ENCODE peak calls at places on chromosome 16, in ten cellular contexts. C, Z, I, H, D, R, O, M, Q and B are unnamed samples.

GRCh38 chr16:27228036-27228435 is 24.7 kb downstream of the KDM8 start:
- DNase-seq in O (no peak), C (no peak), R (no peak), I (no peak), D (no peak), Q (no peak), H (peak), Z (no peak), M (peak), B (no peak)

GRCh38 chr16:66878067-66878466 is 2.2 kb upstream of the PDP2 start:
- DNase-seq in R (no peak), D (no peak), H (no peak), C (no peak), M (no peak), O (no peak), I (no peak), Q (no peak), Z (no peak), B (no peak)

GRCh38 chr16:49440156-49441065 is 66.8 kb downstream of the C16orf78 start:
- DNase-seq in Q (no peak), C (no peak), R (no peak), O (no peak), I (no peak), H (peak), D (no peak), Z (no peak), M (no peak), B (no peak)

GRCh38 chr16:68084504-68085258 is 489 bp upstream of the NFATC3 start:
- DNase-seq in C (peak), M (peak), H (peak), I (peak), R (peak), D (peak), Q (peak), O (peak), Z (peak), B (peak)

GRCh38 chr16:86783626-86784266 is 205.4 kb downstream of the FOXL1 start:
- DNase-seq in H (no peak), M (no peak), Z (no peak), Q (no peak), R (no peak), O (no peak), D (no peak), C (peak), I (no peak), B (peak)

GRCh38 chr16:58026705-58027340 is 1.3 kb downstream of the MMP15 start:
- DNase-seq in O (no peak), D (no peak), I (peak), M (no peak), Z (no peak), C (peak), R (no peak), Q (no peak), H (peak), B (no peak)

GRCh38 chr16:29686740-29687327 is 7.9 kb downstream of the QPRT start:
- DNase-seq in Z (no peak), I (no peak), O (no peak), Q (no peak), H (no peak), C (no peak), D (no peak), R (no peak), M (no peak), B (no peak)

GRCh38 chr16:13982446-13982845 is 62.5 kb downstream of the ERCC4 start:
- DNase-seq in M (no peak), R (no peak), Z (no peak), H (no peak), Q (no peak), C (no peak), D (no peak), O (no peak), I (no peak), B (no peak)

GRCh38 chr16:18800674-18801196 is 614 bp downstream of the ARL6IP1 start:
- DNase-seq in Q (no peak), M (no peak), C (no peak), D (no peak), H (no peak), R (no peak), O (no peak), Z (peak), I (peak), B (no peak)

GRCh38 chr16:84950906-84951305 is 60.4 kb downstream of the ZDHHC7 start:
- DNase-seq in M (no peak), H (no peak), I (no peak), O (no peak), R (no peak), Q (peak), Z (no peak), C (no peak), D (no peak), B (no peak)

GRCh38 chr16:51134269-51134812 is 16.7 kb downstream of the SALL1 start:
- DNase-seq in C (no peak), H (no peak), I (no peak), O (no peak), M (no peak), Q (no peak), R (no peak), Z (no peak), D (no peak), B (no peak)

GRCh38 chr16:86522639-86523038 is 12.3 kb downstream of the FOXF1 start:
- DNase-seq in Q (no peak), I (no peak), D (no peak), H (peak), R (no peak), O (no peak), C (no peak), M (peak), Z (no peak), B (no peak)

GRCh38 chr16:6690741-6691140 is 641.9 kb upstream of the RBFOX1 start:
- DNase-seq in Z (no peak), M (no peak), D (no peak), O (no peak), H (no peak), C (no peak), R (no peak), Q (no peak), I (no peak), B (no peak)

GRCh38 chr16:68298907-68299515 is 11.7 kb downstream of the SLC7A6OS start:
- DNase-seq in I (peak), Z (no peak), C (peak), Q (no peak), O (no peak), M (no peak), H (no peak), D (peak), R (peak), B (no peak)

GRCh38 chr16:70159355-70160348 is 13.9 kb upstream of the CLEC18C start:
- DNase-seq in C (no peak), O (no peak), R (no peak), M (no peak), H (peak), I (no peak), Z (peak), Q (no peak), D (peak), B (no peak)

GRCh38 chr16:88799569-88800276 is 3.9 kb upstream of the CDT1 start:
- DNase-seq in M (no peak), C (no peak), I (peak), R (no peak), Q (no peak), O (no peak), Z (no peak), H (no peak), D (no peak), B (no peak)
- H3K27ac ChIP-seq in M (no peak), C (no peak), I (no peak), R (no peak), Q (no peak), O (no peak), Z (no peak), H (no peak), D (no peak), B (no peak)

DNA sequence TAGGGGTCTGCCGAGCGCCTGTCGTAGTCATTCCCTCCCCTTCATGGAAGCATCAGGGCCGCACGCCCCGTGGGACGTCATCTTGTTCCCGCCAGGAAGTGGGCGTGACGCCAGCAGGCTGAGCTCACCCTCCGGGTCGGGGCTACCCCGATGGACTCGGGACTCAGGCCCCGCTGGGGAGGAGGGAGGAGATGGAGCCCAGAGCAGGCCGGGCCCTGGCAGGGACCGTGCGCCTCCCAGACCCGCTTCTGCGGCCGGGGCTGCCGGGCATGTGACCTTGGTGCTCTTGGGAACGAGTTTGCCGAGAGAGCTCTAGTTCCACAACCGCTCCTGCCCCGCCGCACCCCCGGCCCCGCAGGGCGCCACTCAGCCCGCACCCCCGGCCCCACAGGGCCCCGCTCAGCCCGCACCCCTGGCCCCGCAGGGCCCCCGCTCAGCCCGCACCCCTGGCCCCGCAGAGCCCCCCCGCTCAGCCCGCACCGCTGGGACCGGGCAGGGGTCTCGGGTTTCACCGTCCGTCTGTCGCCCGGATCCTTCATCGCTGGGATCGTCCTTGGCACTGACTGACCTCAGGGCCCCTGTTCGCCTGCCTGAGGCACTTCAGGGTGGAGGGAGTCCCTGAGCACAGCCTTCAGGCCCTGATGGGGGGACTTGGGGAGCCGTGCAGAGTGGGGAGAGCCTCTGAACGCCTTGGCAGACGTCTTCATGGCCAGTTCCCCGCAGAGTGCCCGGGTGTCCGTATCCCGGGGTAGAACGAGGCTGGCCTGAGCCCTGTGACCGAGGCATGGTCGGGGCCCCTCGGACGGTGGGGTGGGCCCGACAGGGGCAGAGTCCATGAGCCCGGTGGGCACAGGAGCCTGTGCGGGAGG is 5.8 kb downstream of the CACNA1H start:
- DNase-seq in Z (no peak), D (peak), I (peak), M (peak), H (no peak), C (no peak), R (no peak), Q (no peak), O (peak), B (no peak)
- TF ChIP-seq POLR2A in Z (no peak), D (no peak), I (peak), M (no peak), H (no peak), C (no peak), R (no peak), Q (no peak), O (no peak), B (no peak)

DNA sequence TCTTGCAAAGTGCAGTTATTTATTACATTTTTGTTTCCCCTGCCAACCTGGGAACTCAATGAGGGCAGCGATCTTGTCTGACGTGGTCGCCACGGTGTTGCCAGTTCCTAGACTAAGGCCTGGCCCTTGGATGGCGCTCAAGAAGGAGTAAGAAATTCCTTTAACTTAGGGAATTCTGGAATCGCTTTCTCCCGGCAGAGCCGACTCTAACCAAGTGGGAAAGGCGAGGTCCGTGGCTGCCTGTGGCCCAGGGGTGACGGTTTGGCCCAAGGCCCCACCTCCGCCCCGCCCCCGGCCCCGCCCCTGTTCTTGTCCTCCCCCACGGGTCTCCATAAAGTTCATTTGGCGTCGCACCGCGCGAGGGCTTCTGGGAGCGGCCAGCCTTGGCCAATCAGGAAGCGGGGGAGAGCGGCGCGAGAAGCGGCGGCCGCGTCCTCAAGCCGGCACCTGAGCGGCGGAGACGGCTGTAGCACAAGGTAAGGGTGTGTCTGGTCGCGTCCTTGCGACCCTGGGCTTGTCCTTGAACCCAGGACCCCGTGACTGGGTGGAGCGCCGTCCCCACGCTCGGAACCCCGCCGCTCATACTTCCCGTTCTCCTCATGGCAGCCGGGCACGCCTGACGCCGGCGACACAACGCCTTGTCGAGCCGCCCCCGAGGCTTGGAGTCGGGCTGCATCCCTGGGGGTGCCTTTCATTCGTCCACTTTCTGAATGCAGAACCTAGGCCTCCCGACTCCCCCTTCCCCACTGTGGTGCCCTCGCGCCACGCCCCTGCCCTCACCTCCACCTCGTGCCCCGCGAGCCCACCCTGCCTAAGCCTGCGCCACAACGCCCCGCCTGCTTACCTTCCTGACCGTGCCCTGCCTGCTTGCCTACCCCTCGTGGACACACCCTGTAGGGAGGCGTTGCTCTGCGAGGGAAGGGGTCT is at the start of gene NUP93:
- DNase-seq in Q (peak), Z (peak), R (peak), D (peak), M (peak), C (peak), I (peak), H (peak), O (peak), B (peak)
- H3K27ac ChIP-seq in Q (peak), Z (peak), R (peak), D (peak), M (peak), C (peak), I (peak), H (peak), O (no peak), B (peak)

GRCh38 chr16:88807142-88807625 is 3.6 kb downstream of the CDT1 start:
- DNase-seq in R (no peak), C (no peak), D (no peak), Z (no peak), O (no peak), M (no peak), Q (no peak), I (no peak), H (no peak), B (no peak)
- TF ChIP-seq POLR2A in R (no peak), C (no peak), D (no peak), Z (peak), O (no peak), M (no peak), Q (no peak), I (no peak), H (no peak), B (no peak)

GRCh38 chr16:10298416-10298815 is 87.4 kb upstream of the ATF7IP2 start:
- DNase-seq in Q (no peak), C (no peak), I (no peak), H (no peak), R (no peak), O (no peak), M (no peak), D (no peak), Z (no peak), B (no peak)

GRCh38 chr16:10296956-10297340 is 88.9 kb upstream of the ATF7IP2 start:
- DNase-seq in C (no peak), Q (no peak), Z (no peak), O (no peak), M (no peak), D (no peak), I (no peak), R (no peak), H (no peak), B (no peak)

DNA sequence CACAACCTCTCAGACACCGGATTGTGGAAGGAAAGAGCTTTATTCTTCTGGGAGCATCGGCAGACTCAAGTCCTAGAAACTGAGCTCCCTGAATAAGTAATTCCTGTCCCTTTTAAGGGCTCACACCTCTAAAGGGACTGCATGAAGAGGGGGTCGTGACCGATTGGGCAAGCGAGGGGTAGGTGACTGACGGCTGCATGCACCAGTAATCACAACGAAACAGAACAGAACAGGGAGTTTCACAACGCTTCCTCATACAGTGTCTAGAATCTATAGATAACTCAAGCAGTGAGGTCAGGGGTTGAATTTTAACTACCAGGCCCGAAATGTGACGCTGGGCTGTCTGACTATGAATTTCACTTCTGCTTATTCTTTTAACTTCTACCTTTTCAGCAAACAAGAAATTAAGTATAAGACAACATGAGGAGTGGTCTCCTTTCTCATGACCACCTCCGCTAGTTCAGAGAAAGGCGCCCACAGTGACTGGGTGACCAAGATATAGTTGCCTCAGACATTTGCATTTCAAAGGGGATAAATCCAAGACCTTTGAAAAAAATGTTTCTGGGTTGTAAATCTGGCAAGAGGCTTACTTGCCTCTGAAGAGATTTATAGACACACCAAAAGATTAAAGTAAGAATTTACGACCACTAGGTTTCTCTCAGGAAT is 88.4 kb upstream of the ATF7IP2 start:
- DNase-seq in I (no peak), O (no peak), Q (no peak), M (no peak), D (no peak), H (peak), R (no peak), Z (no peak), C (no peak), B (no peak)
- H3K27ac ChIP-seq in I (no peak), O (no peak), Q (no peak), M (no peak), D (no peak), H (peak), R (no peak), Z (no peak), C (no peak), B (no peak)

GRCh38 chr16:56972403-56972802 is 10.7 kb downstream of the CETP start:
- DNase-seq in H (no peak), D (no peak), R (no peak), Z (no peak), Q (no peak), C (no peak), M (no peak), I (no peak), O (no peak), B (no peak)

GRCh38 chr16:56972898-56973689 is 11.3 kb downstream of the CETP start:
- DNase-seq in M (no peak), H (no peak), O (no peak), Z (no peak), Q (no peak), D (no peak), I (no peak), C (no peak), R (no peak), B (no peak)

GRCh38 chr16:56969769-56970168 is 8.0 kb downstream of the CETP start:
- DNase-seq in Z (no peak), H (no peak), D (no peak), O (no peak), C (no peak), M (no peak), Q (no peak), I (no peak), R (no peak), B (no peak)

GRCh38 chr16:56971768-56972043 is 10.0 kb downstream of the CETP start:
- DNase-seq in H (no peak), I (no peak), R (no peak), Z (no peak), D (no peak), O (no peak), C (no peak), Q (no peak), M (no peak), B (no peak)

GRCh38 chr16:56970934-56971767 is 9.4 kb downstream of the CETP start:
- DNase-seq in H (no peak), Q (no peak), C (no peak), O (no peak), Z (no peak), R (no peak), I (peak), D (peak), M (no peak), B (no peak)
- TF ChIP-seq POLR2A in H (no peak), Q (no peak), C (no peak), O (no peak), Z (no peak), R (no peak), I (no peak), D (no peak), M (no peak), B (no peak)

GRCh38 chr16:82636485-82636884 is 9.7 kb downstream of the CDH13 start:
- DNase-seq in I (no peak), C (no peak), H (no peak), O (no peak), M (no peak), Z (no peak), D (no peak), Q (no peak), R (no peak), B (no peak)
- H3K27ac ChIP-seq in I (no peak), C (no peak), H (no peak), O (no peak), M (no peak), Z (no peak), D (no peak), Q (no peak), R (no peak), B (no peak)